ENCODE peak calls at places on chromosome 14, in five cellular contexts. A is effector CD4-positive, alpha-beta T cell; W is KG1; L is HT1080; C is HFF-Myc. E is an unnamed sample.

GRCh38 chr14:65180725-65181025 is 78.4 kb upstream of the MAX start:
- DNase-seq in A (no peak), L (no peak), C (no peak), W (no peak), E (no peak)

GRCh38 chr14:26775765-26776577 is 178.1 kb upstream of the NOVA1 start:
- DNase-seq in L (peak), C (no peak), A (no peak), W (no peak), E (peak)

GRCh38 chr14:94342334-94342934 is 19.3 kb upstream of the SERPINA6 start:
- DNase-seq in C (peak), L (peak), A (no peak), W (no peak), E (peak)

GRCh38 chr14:24443053-24443683 is 592 bp upstream of the SDR39U1 start:
- DNase-seq in L (no peak), A (no peak), W (no peak), C (no peak), E (no peak)

GRCh38 chr14:28751467-28752058 is 15.0 kb upstream of the FOXG1 start:
- DNase-seq in A (no peak), C (peak), W (peak), L (peak), E (peak)

GRCh38 chr14:106491851-106492250 is 965.5 kb downstream of the TMEM121 start:
- DNase-seq in C (no peak), W (no peak), L (peak), A (no peak), E (peak)

GRCh38 chr14:46048127-46048526 is 603.5 kb downstream of the RPL10L start:
- DNase-seq in C (peak), A (no peak), W (no peak), L (peak), E (peak)

GRCh38 chr14:101372494-101372813 is 188.8 kb upstream of the DIO3 start:
- DNase-seq in C (no peak), A (no peak), W (no peak), L (no peak), E (no peak)

GRCh38 chr14:93120952-93121834 is 5.5 kb upstream of the ITPK1 start:
- DNase-seq in C (no peak), L (no peak), W (no peak), A (no peak), E (no peak)

GRCh38 chr14:76129851-76130576 is 21.7 kb upstream of the GPATCH2L start:
- DNase-seq in L (no peak), C (no peak), A (no peak), W (no peak), E (no peak)

GRCh38 chr14:106372870-106373657 is 846.7 kb downstream of the TMEM121 start:
- DNase-seq in C (no peak), A (peak), L (peak), W (peak), E (peak)

GRCh38 chr14:105470812-105471771 is 3.5 kb upstream of the CRIP2 start:
- DNase-seq in C (no peak), L (no peak), A (no peak), W (no peak), E (no peak)

GRCh38 chr14:101705733-101706508 is 55.6 kb upstream of the PPP2R5C start:
- DNase-seq in L (no peak), W (no peak), A (peak), C (no peak), E (no peak)

GRCh38 chr14:46401066-46401465 is 250.5 kb downstream of the RPL10L start:
- DNase-seq in W (no peak), L (no peak), A (no peak), C (no peak), E (no peak)

GRCh38 chr14:89378119-89378518 is 38.9 kb downstream of the FOXN3 start:
- DNase-seq in W (no peak), C (no peak), L (no peak), A (peak), E (no peak)

GRCh38 chr14:93683241-93683640 is 105.0 kb downstream of the PRIMA1 start:
- DNase-seq in A (no peak), W (no peak), C (peak), L (peak), E (no peak)